ENCODE peak calls at places on chromosomes 13 and 19, in seven cellular contexts. B is Panc1; H is transverse colon; F is cardiac muscle cell; D is psoas muscle; L is dorsolateral prefrontal cortex; G is CD4-positive, CD25-positive, alpha-beta regulatory T cell. O is an unnamed sample.

GRCh38 chr19:9498183-9498902 is at the start of gene ZNF560:
- DNase-seq in D (no peak), B (no peak), H (no peak), G (no peak), L (no peak), F (peak; percentile 28), O (no peak)

GRCh38 chr19:48308695-48309586 is 16.4 kb upstream of the EMP3 start:
- DNase-seq in D (no peak), G (no peak), L (peak; percentile 67), F (peak; percentile 60), H (no peak), B (no peak), O (no peak)

GRCh38 chr19:46082728-46083050 is 41.8 kb downstream of the IGFL3 start:
- DNase-seq in D (no peak), H (no peak), B (no peak), G (no peak), L (no peak), F (no peak), O (peak; percentile 62)

GRCh38 chr19:51194527-51195315 is 30.2 kb upstream of the CD33 start:
- DNase-seq in G (peak; percentile 9), B (no peak), H (no peak), L (no peak), F (no peak), D (no peak), O (no peak)

GRCh38 chr13:41075034-41075433 is 13.7 kb downstream of the WBP4 start:
- DNase-seq in D (no peak), L (no peak), H (no peak), B (no peak), F (peak; percentile 64), G (peak; percentile 44), O (no peak)

GRCh38 chr19:40165362-40165937 is 25.8 kb upstream of the MAP3K10 start:
- DNase-seq in B (peak; percentile 99), H (peak; percentile 68), F (peak; percentile 56), L (peak; percentile 69), G (peak; percentile 46), D (peak; percentile 42), O (no peak)

GRCh38 chr19:47435196-47435595 is 15.9 kb upstream of the MEIS3 start:
- DNase-seq in D (no peak), F (no peak), G (peak; percentile 76), H (no peak), L (no peak), B (no peak), O (no peak)

GRCh38 chr19:46924874-46925547 is 64.2 kb downstream of the ARHGAP35 start:
- DNase-seq in F (no peak), L (no peak), B (no peak), H (peak; percentile 47), D (no peak), G (peak; percentile 66), O (peak; percentile 62)

GRCh38 chr19:8459520-8460260 is 14.9 kb downstream of the HNRNPM start:
- DNase-seq in D (no peak), B (peak; percentile 48), L (no peak), H (no peak), G (no peak), F (no peak), O (no peak)

GRCh38 chr13:50672025-50672424 is 171.5 kb downstream of the DLEU7 start:
- DNase-seq in L (no peak), B (no peak), F (no peak), H (no peak), D (no peak), G (no peak), O (no peak)

GRCh38 chr13:43041368-43041921 is 18.1 kb downstream of the DNAJC15 start:
- DNase-seq in H (no peak), G (no peak), L (no peak), B (no peak), F (no peak), D (no peak), O (no peak)

GRCh38 chr13:48559638-48560320 is 26.9 kb upstream of the RCBTB2 start:
- DNase-seq in B (peak; percentile 22), F (no peak), L (no peak), H (no peak), G (no peak), D (no peak), O (peak; percentile 48)

GRCh38 chr13:57286511-57287098 is 119.6 kb downstream of the PRR20E start:
- DNase-seq in L (no peak), B (no peak), H (no peak), F (no peak), G (no peak), D (no peak), O (no peak)

GRCh38 chr19:42277821-42278809 is 9.1 kb downstream of the CIC start:
- DNase-seq in L (peak; percentile 55), B (no peak), H (no peak), D (no peak), F (no peak), G (no peak), O (no peak)

GRCh38 chr19:50646074-50646807 is 3.0 kb upstream of the C19orf81 start:
- DNase-seq in H (no peak), F (no peak), D (no peak), L (no peak), G (no peak), B (no peak), O (no peak)

GRCh38 chr19:45160870-45161714 is at the start of gene NKPD1:
- DNase-seq in H (peak; percentile 71), B (no peak), L (no peak), G (no peak), D (no peak), F (no peak), O (no peak)

GRCh38 chr13:111483621-111483987 is 163.2 kb downstream of the TEX29 start:
- DNase-seq in G (no peak), D (no peak), L (no peak), H (no peak), F (no peak), B (no peak), O (no peak)

GRCh38 chr13:113393226-113393571 is 29.3 kb upstream of the GRTP1 start:
- DNase-seq in B (no peak), H (no peak), D (no peak), G (no peak), L (peak; percentile 44), F (no peak), O (no peak)

GRCh38 chr19:49591731-49592485 is 926 bp downstream of the PRR12 start:
- DNase-seq in F (peak; percentile 49), G (peak; percentile 68), B (no peak), L (peak; percentile 57), D (peak; percentile 40), H (peak; percentile 50), O (no peak)

GRCh38 chr19:13430790-13431582 is 75.3 kb downstream of the CACNA1A start:
- DNase-seq in L (peak; percentile 54), F (peak; percentile 50), H (peak; percentile 33), G (peak; percentile 44), D (peak; percentile 33), B (peak; percentile 36), O (no peak)

GRCh38 chr13:77865588-77865987 is 53.0 kb downstream of the EDNRB start:
- DNase-seq in D (no peak), H (no peak), L (no peak), G (no peak), B (no peak), F (no peak), O (no peak)

GRCh38 chr13:32473650-32474049 is 45.7 kb upstream of the N4BP2L1 start:
- DNase-seq in F (no peak), L (no peak), B (no peak), H (no peak), D (no peak), G (no peak), O (no peak)

GRCh38 chr13:32472194-32472621 is 44.3 kb upstream of the N4BP2L1 start:
- DNase-seq in D (no peak), F (no peak), H (no peak), B (no peak), G (peak; percentile 61), L (no peak), O (no peak)

GRCh38 chr13:32476892-32477291 is 49.0 kb upstream of the N4BP2L1 start:
- DNase-seq in B (no peak), D (no peak), H (no peak), L (no peak), G (no peak), F (no peak), O (no peak)

GRCh38 chr13:32476021-32476731 is 48.2 kb upstream of the N4BP2L1 start:
- DNase-seq in L (no peak), G (no peak), H (no peak), F (no peak), D (no peak), B (no peak), O (no peak)

GRCh38 chr13:32475403-32475802 is 47.5 kb upstream of the N4BP2L1 start:
- DNase-seq in B (no peak), L (no peak), F (no peak), D (no peak), G (no peak), H (no peak), O (no peak)
- H3K27ac ChIP-seq in B (no peak overlapping the region), L (no peak overlapping the region), F (no peak overlapping the region), D (peak overlapping the region; percentile 80), G (no peak overlapping the region), H (no peak overlapping the region), O (no peak overlapping the region)

GRCh38 chr19:53554804-53555203 is 16.9 kb downstream of the ZNF331 start:
- DNase-seq in L (no peak), H (no peak), D (no peak), G (no peak), F (no peak), B (no peak), O (no peak)
- H3K27ac ChIP-seq in L (no peak overlapping the region), H (peak overlapping the region; percentile 79), D (peak overlapping the region; percentile 72), G (peak overlapping the region; percentile 93), F (no peak overlapping the region), B (peak overlapping the region; percentile 73), O (peak overlapping the region; percentile 31)

GRCh38 chr19:11349171-11349570 is 2.9 kb downstream of the CCDC159 start:
- DNase-seq in D (no peak), H (no peak), L (no peak), G (no peak), B (no peak), F (no peak), O (no peak)

GRCh38 chr19:11342429-11342828 is 3.0 kb upstream of the RAB3D start:
- DNase-seq in G (no peak), B (no peak), H (no peak), F (no peak), D (no peak), L (no peak), O (no peak)

GRCh38 chr19:11346104-11346940 is at the start of the genes CCDC159 and TMEM205:
- DNase-seq in H (peak; percentile 99), L (peak; percentile 99), B (peak; percentile 96), F (peak; percentile 100), D (peak; percentile 98), G (peak; percentile 99), O (peak; percentile 95)

GRCh38 chr19:11347546-11347945 is 1.2 kb downstream of the CCDC159 start:
- DNase-seq in H (no peak), L (no peak), B (no peak), D (no peak), G (no peak), F (no peak), O (no peak)

GRCh38 chr19:11345122-11345752 is 831 bp downstream of the TMEM205 start:
- DNase-seq in L (no peak), D (no peak), H (no peak), F (no peak), G (no peak), B (no peak), O (no peak)
- H3K27ac ChIP-seq in L (no peak overlapping the region), D (peak overlapping the region; percentile 76), H (peak overlapping the region; percentile 84), F (no peak overlapping the region), G (peak overlapping the region; percentile 84), B (peak overlapping the region; percentile 88), O (peak overlapping the region; percentile 53)

DNA sequence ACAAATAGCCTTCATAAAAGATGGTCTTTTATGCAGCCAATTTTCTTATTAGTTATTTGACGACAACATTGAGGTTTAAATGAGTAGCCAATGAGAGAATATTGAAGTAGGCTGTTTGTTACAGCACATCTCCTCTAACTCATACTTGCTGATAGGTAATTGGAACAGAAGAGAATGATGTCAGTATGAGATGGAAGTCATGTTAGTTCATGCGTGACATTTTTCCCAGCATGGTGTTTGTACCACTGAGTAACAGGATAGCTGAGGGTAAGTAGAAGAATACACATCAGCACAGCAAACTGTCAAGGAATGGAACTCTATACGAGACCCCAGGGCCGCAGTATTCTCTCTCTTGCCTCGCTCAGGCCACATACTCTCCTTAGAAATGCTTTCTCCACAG is 37.2 kb downstream of the COL4A2 start:
- DNase-seq in F (no peak), G (no peak), B (no peak), D (no peak), L (no peak), H (no peak), O (no peak)
- H3K27ac ChIP-seq in F (no peak overlapping the region), G (no peak overlapping the region), B (no peak overlapping the region), D (no peak overlapping the region), L (no peak overlapping the region), H (peak overlapping the region; percentile 87), O (no peak overlapping the region)